ENCODE peak calls at places on chromosomes 5 and 9, in five cellular contexts. S, U, D, O and X are unnamed samples.
A peak's percentile ranks its signal among the peaks of the same experiment; 100 is the strongest.

GRCh38 chr5:34657550-34657921 is 1.4 kb downstream of the RAI14 start:
- DNase-seq in D (peak; percentile 54), U (peak; percentile 42), O (peak; percentile 48), S (no peak), X (peak; percentile 75)

GRCh38 chr5:158084292-158084691 is 225.3 kb upstream of the CLINT1 start:
- DNase-seq in S (no peak), U (no peak), D (peak; percentile 39), O (no peak), X (no peak)

GRCh38 chr5:18811616-18812015 is 1176.4 kb downstream of the CDH18 start:
- DNase-seq in O (no peak), S (no peak), D (no peak), U (no peak), X (no peak)

GRCh38 chr9:112145886-112146285 is 29.2 kb downstream of the SUSD1 start:
- DNase-seq in D (no peak), S (no peak), O (peak; percentile 45), U (peak; percentile 11), X (no peak)

GRCh38 chr5:17910318-17910717 is 276.1 kb downstream of the TAF11L14 start:
- DNase-seq in U (peak; percentile 20), D (peak; percentile 23), O (peak; percentile 3), S (no peak), X (peak; percentile 83)

GRCh38 chr5:178416919-178417318 is 173.3 kb downstream of the COL23A1 start:
- DNase-seq in O (peak; percentile 8), D (no peak), U (peak; percentile 31), S (no peak), X (peak; percentile 3)

GRCh38 chr5:177491429-177491945 is 5.9 kb downstream of the PDLIM7 start:
- DNase-seq in O (no peak), U (no peak), D (no peak), S (no peak), X (peak; percentile 76)

GRCh38 chr9:114289106-114289505 is 33.8 kb upstream of the ORM1 start:
- DNase-seq in D (no peak), O (no peak), U (no peak), S (no peak), X (no peak)

GRCh38 chr9:12775963-12776774 is 1.3 kb downstream of the LURAP1L start:
- DNase-seq in S (no peak), U (peak; percentile 89), O (peak; percentile 84), D (peak; percentile 95), X (peak; percentile 91)

GRCh38 chr5:16899171-16899570 is 36.9 kb downstream of the MYO10 start:
- DNase-seq in S (no peak), D (no peak), O (no peak), U (no peak), X (no peak)

GRCh38 chr9:107229146-107229545 is 53.9 kb upstream of the RAD23B start:
- DNase-seq in S (no peak), U (peak; percentile 8), O (no peak), D (no peak), X (peak; percentile 42)

GRCh38 chr5:112669328-112669963 is 68.2 kb upstream of the APC start:
- DNase-seq in U (no peak), D (no peak), S (no peak), O (no peak), X (no peak)

GRCh38 chr9:316382-316965 is 101.8 kb downstream of the DOCK8 start:
- DNase-seq in U (no peak), S (no peak), D (no peak), O (no peak), X (no peak)

GRCh38 chr5:93150311-93151012 is 430.6 kb downstream of the NR2F1-AS1 start:
- DNase-seq in S (no peak), U (peak; percentile 30), D (no peak), O (no peak), X (peak; percentile 16)

GRCh38 chr9:98708103-98708932 is 417 bp downstream of the GABBR2 start:
- DNase-seq in S (no peak), O (no peak), U (no peak), D (no peak), X (peak; percentile 1)

GRCh38 chr5:178624626-178625546 is 2.0 kb downstream of the CLK4 start:
- DNase-seq in O (peak; percentile 12), D (peak; percentile 17), S (no peak), U (peak; percentile 21), X (peak; percentile 44)

GRCh38 chr9:128917151-128917849 is 3.5 kb upstream of the PHYHD1 start:
- DNase-seq in S (no peak), U (peak; percentile 64), O (peak; percentile 63), D (peak; percentile 89), X (peak; percentile 67)

GRCh38 chr5:171435908-171436307 is 16.5 kb downstream of the FGF18 start:
- DNase-seq in U (no peak), D (no peak), O (no peak), S (no peak), X (no peak)

GRCh38 chr5:298737-299125 is 22.8 kb upstream of the AHRR start:
- DNase-seq in D (no peak), U (no peak), O (no peak), S (no peak), X (no peak)

GRCh38 chr9:111253742-111254437 is 76.1 kb downstream of the OR2K2 start:
- DNase-seq in U (no peak), D (no peak), O (no peak), S (no peak), X (no peak)

GRCh38 chr5:143120460-143121134 is 282.9 kb downstream of the NR3C1 start:
- DNase-seq in U (no peak), O (no peak), D (no peak), S (no peak), X (no peak)

GRCh38 chr5:125673359-125673950 is 749.8 kb upstream of the GRAMD2B start:
- DNase-seq in O (no peak), U (no peak), S (no peak), D (no peak), X (no peak)

GRCh38 chr5:654071-654778 is 38.9 kb downstream of the TPPP start:
- DNase-seq in U (no peak), D (no peak), O (no peak), S (no peak), X (no peak)

GRCh38 chr9:81513049-81513448 is 176.3 kb downstream of the TLE1 start:
- DNase-seq in U (no peak), S (no peak), D (no peak), O (no peak), X (no peak)

DNA sequence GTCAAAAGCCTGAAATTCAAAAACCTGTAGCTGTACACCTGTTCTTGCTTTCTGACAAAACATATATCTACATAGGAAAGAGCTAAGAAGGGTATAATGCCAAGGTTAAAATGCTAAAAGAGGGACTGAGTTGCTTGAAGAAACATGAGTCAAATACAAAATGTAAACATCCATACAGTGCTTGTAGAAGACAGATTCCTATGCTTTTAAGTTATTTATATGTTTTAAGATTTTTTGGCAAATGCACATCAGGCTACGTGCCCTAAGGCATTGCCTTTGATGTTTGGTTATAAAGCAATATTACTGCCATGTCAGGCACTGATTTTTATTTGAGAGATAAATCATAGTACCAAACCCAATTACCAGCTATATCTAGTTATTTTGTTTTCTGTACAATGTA is 269.0 kb downstream of the EDIL3 start:
- DNase-seq in D (no peak), S (no peak), U (peak; percentile 30), O (no peak), X (no peak)
- H3K36me3 ChIP-seq in D (no peaks in the 10 kb centered on the region), S (no peaks in the 10 kb centered on the region), U (no peaks in the 10 kb centered on the region), O (no peaks in the 10 kb centered on the region), X (no peaks in the 10 kb centered on the region)

GRCh38 chr5:7894439-7894838 is 25.5 kb downstream of the MTRR start:
- DNase-seq in D (no peak), S (no peak), O (no peak), U (no peak), X (no peak)

GRCh38 chr5:7897014-7897600 is 28.2 kb downstream of the MTRR start:
- DNase-seq in U (peak; percentile 52), S (no peak), O (peak; percentile 47), D (peak; percentile 37), X (peak; percentile 22)

DNA sequence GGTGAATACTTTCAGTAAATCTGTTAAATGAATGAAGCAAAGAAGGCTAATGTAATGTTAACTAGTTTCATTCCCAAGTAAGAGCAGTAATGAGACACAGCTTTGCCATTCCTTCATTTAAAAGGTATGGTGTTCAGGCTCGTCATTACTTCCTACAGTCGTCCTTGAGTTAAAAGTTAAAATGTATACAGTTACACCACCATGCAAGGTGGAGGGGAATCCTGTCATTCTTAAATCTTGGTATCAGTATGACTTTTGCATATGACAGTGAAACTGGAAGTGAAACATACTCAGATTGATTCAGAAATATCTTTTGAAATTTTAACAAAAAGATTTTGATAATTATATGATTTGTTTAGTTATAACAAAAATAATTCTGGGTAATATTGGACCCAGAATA is 25.9 kb downstream of the MTRR start:
- DNase-seq in U (no peak), D (no peak), S (no peak), O (no peak), X (no peak)
- H3K27me3 ChIP-seq in U (no peaks in the 10 kb centered on the region), D (no peaks in the 10 kb centered on the region), S (no peaks in the 10 kb centered on the region), O (no peaks in the 10 kb centered on the region), X (no peaks in the 10 kb centered on the region)

GRCh38 chr9:97672403-97672802 is 24.7 kb downstream of the XPA start:
- DNase-seq in O (no peak), D (no peak), U (no peak), S (no peak), X (no peak)

GRCh38 chr9:97670586-97670985 is 26.6 kb downstream of the XPA start:
- DNase-seq in O (no peak), U (no peak), D (no peak), S (no peak), X (no peak)

GRCh38 chr9:97673922-97674321 is 23.2 kb downstream of the XPA start:
- DNase-seq in O (no peak), D (no peak), S (no peak), U (no peak), X (no peak)

GRCh38 chr9:97675655-97676054 is 21.5 kb downstream of the XPA start:
- DNase-seq in U (no peak), S (no peak), O (no peak), D (no peak), X (no peak)
- H3K36me3 ChIP-seq in U (peaks cover 47% of the 10 kb centered on the region), S (peaks cover 53% of the 10 kb centered on the region), O (peaks cover 53% of the 10 kb centered on the region), D (peaks cover 6% of the 10 kb centered on the region), X (peaks cover 89% of the 10 kb centered on the region)

GRCh38 chr5:89280103-89281037 is 397.4 kb upstream of the MEF2C start:
- DNase-seq in O (no peak), S (no peak), D (peak; percentile 17), U (no peak), X (no peak)

GRCh38 chr5:89282038-89282831 is 399.3 kb upstream of the MEF2C start:
- DNase-seq in D (peak; percentile 4), S (no peak), U (no peak), O (peak; percentile 71), X (no peak)

GRCh38 chr5:89281211-89281610 is 398.2 kb upstream of the MEF2C start:
- DNase-seq in D (no peak), O (no peak), S (no peak), U (no peak), X (no peak)

GRCh38 chr5:89283758-89284493 is 400.9 kb upstream of the MEF2C start:
- DNase-seq in U (no peak), O (no peak), D (no peak), S (no peak), X (no peak)

DNA sequence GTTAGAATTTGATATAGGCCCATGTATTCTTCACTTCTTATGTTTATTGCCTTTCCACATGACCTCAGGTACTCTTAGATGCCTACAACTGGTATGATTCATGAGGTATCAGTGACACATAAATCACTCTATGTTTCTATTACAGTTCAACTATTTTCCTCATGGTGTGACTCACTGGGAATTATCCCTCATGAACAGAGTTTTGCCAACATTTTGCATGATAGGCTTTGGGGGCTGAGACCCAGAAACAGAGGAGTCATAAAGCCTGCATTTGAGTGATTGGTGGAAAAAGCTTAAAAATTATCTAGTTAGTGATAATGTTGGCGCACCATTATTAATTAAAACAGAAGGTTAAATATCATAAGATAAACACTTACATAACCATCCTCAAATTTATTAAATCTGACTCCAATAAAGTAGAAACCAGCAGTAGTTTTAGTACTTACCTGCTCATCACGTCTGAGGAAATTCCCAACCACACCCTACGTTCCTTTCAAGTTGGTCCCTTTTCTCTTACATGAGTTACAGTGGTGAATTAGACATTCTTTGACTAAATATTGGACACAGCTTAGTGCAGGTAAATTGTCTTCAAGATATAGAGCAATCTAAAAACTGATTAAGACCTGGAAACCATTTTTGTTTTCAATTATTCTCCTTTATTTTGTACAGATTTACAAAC is 400.0 kb upstream of the MEF2C start:
- DNase-seq in U (peak; percentile 85), D (peak; percentile 67), O (peak; percentile 92), S (no peak), X (peak; percentile 37)
- H3K27me3 ChIP-seq in U (no peaks in the 10 kb centered on the region), D (no peaks in the 10 kb centered on the region), O (no peaks in the 10 kb centered on the region), S (no peaks in the 10 kb centered on the region), X (no peaks in the 10 kb centered on the region)